ENCODE peak calls at places on chromosomes 6 and 20, in six cellular contexts. G is IMR-90, O is mesenchymal stem cell, Y is H9, B is trophoblast cell, N is H1. J is an unnamed sample.

GRCh38 chr6:41523957-41524633 is 22.1 kb upstream of the FOXP4 start:
- DNase-seq in B (no peak), O (no peak), G (no peak), Y (no peak), N (no peak), J (no peak)

GRCh38 chr6:31829633-31830492 is 2.3 kb downstream of the HSPA1B start:
- DNase-seq in Y (no peak), B (no peak), N (no peak), O (peak; percentile 74), G (peak; percentile 56), J (peak; percentile 33)

GRCh38 chr20:11906626-11907480 is 10.8 kb upstream of the BTBD3 start:
- DNase-seq in B (no peak), Y (no peak), G (no peak), N (no peak), O (no peak), J (no peak)

GRCh38 chr6:25377672-25378071 is 98.5 kb downstream of the CARMIL1 start:
- DNase-seq in G (no peak), Y (no peak), N (no peak), B (no peak), O (no peak), J (no peak)

GRCh38 chr20:62734881-62735280 is 26.2 kb downstream of the NTSR1 start:
- DNase-seq in G (no peak), O (no peak), B (no peak), N (no peak), Y (no peak), J (no peak)

GRCh38 chr20:62494980-62495797 is 19.4 kb upstream of the GATA5 start:
- DNase-seq in N (no peak), B (no peak), G (no peak), Y (no peak), O (no peak), J (no peak)

GRCh38 chr6:70839286-70840266 is 117.3 kb downstream of the B3GAT2 start:
- DNase-seq in O (no peak), B (no peak), G (peak; percentile 26), Y (no peak), N (no peak), J (no peak)

GRCh38 chr6:105326216-105326615 is 76.7 kb downstream of the PREP start:
- DNase-seq in Y (no peak), B (no peak), O (peak; percentile 61), N (no peak), G (peak; percentile 76), J (no peak)

GRCh38 chr6:36633915-36634314 is 39.8 kb downstream of the SRSF3 start:
- DNase-seq in N (no peak), B (no peak), O (peak; percentile 72), Y (no peak), G (peak; percentile 87), J (no peak)

GRCh38 chr6:34730006-34730405 is 27.3 kb upstream of the SNRPC start:
- DNase-seq in B (no peak), N (no peak), O (no peak), G (no peak), Y (no peak), J (no peak)

GRCh38 chr6:51915098-51915497 is 172.3 kb downstream of the PKHD1 start:
- DNase-seq in Y (no peak), G (no peak), B (no peak), O (no peak), N (no peak), J (no peak)

GRCh38 chr6:25034477-25034876 is 98.7 kb upstream of the RIPOR2 start:
- DNase-seq in O (no peak), G (no peak), B (no peak), Y (no peak), N (no peak), J (no peak)

GRCh38 chr6:64817525-64817924 is 889.5 kb downstream of the EYS start:
- DNase-seq in O (no peak), Y (no peak), G (no peak), N (no peak), B (no peak), J (no peak)

GRCh38 chr6:116229287-116229913 is 24.5 kb downstream of the TSPYL4 start:
- DNase-seq in G (peak; percentile 91), N (peak; percentile 98), B (no peak), O (peak; percentile 71), Y (peak; percentile 97), J (peak; percentile 92)

GRCh38 chr20:58627212-58628072 is 23.6 kb upstream of the STX16 start:
- DNase-seq in N (no peak), O (no peak), G (no peak), B (no peak), Y (no peak), J (no peak)

GRCh38 chr20:48329676-48330644 is 497.8 kb downstream of the PREX1 start:
- DNase-seq in Y (peak; percentile 55), O (peak; percentile 16), B (no peak), N (no peak), G (peak; percentile 51), J (no peak)

GRCh38 chr6:126947070-126947469 is 171.4 kb upstream of the RSPO3 start:
- DNase-seq in Y (no peak), G (peak; percentile 2), B (no peak), O (no peak), N (no peak), J (no peak)

GRCh38 chr6:148595550-148595949 is 151.3 kb upstream of the UST start:
- DNase-seq in N (no peak), Y (no peak), G (no peak), B (no peak), O (no peak), J (no peak)

GRCh38 chr6:5302995-5303622 is 41.8 kb downstream of the FARS2 start:
- DNase-seq in G (peak; percentile 5), N (peak; percentile 68), B (peak; percentile 55), O (peak; percentile 30), Y (peak; percentile 81), J (peak; percentile 12)

DNA sequence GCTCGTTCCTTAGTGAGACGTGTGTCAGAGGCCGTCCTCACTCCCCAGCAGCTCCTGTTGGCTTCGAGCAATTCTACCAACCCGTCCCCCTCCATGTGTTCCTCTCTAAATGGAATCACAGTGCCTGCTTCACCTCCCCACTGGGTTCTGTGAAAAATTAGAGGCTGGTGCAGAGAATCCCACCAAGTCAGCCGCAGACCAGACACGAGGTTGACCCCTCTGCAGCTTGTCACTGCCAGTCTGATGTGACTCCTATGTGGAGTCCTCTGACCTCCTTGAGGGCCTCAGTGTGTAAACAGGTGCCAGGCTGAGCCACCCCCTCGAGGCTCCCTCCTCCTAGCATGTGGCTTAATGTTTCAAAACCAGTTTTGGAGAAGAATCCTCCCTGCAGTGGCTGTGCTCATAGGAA is 12.6 kb upstream of the IRF4 start:
- DNase-seq in B (no peak), O (no peak), N (no peak), Y (no peak), G (no peak), J (no peak)
- H3K9me3 ChIP-seq in B (peaks cover 38% of the 10 kb centered on the region), O (no peaks in the 10 kb centered on the region), N (peaks cover 38% of the 10 kb centered on the region), Y (peaks cover 63% of the 10 kb centered on the region), G (peaks cover 17% of the 10 kb centered on the region), J (peaks cover 33% of the 10 kb centered on the region)

DNA sequence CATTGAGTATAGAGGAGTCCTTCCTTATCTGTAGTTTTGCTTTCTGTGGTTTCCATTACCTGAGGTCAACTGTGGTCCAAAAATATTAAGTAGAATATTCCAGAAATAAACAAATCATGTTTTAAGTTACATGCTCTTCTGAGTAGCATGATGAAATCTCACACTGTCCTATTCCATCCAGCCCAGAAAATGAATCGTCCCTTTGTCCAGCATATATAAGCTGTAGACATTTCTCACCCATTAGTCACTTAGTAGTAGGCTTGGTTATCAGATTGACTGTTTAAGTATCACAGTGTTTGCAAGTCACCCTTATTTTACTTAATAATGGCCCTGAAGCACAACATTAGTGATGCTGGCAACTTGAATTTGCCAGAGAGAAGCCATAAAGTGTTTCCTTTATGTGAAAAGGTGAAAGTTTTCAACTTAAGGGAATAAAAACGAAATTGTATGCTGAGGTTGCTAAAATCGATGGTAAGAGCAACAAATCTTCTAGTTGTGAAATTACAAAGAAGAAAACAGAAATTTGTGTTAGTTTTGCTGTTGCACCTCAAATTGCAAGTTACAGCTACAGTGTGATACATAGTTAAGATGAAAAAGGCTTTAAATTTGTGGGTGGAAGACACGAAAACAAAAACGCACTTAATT is 198.6 kb upstream of the SIM1 start:
- DNase-seq in Y (no peak), B (peak; percentile 30), G (peak; percentile 94), N (no peak), O (peak; percentile 88), J (no peak)
- H3K9ac ChIP-seq in Y (no peak overlapping the region), B (no peak overlapping the region), G (no peak overlapping the region), N (no peak overlapping the region), O (peak overlapping the region; percentile 43), J (no peak overlapping the region)

GRCh38 chr6:121885399-121886152 is 450.1 kb downstream of the GJA1 start:
- DNase-seq in N (no peak), Y (no peak), G (peak; percentile 85), O (peak; percentile 75), B (no peak), J (no peak)
- H3K14ac ChIP-seq in N (no peak overlapping the region), Y (no peak overlapping the region), G (no peak overlapping the region), O (no peak overlapping the region), B (no peak overlapping the region), J (no peak overlapping the region)

GRCh38 chr20:15763344-15763743 is 809.9 kb downstream of the KIF16B start:
- DNase-seq in O (no peak), B (no peak), N (no peak), G (peak; percentile 3), Y (no peak), J (no peak)

GRCh38 chr20:15759546-15760216 is 813.6 kb downstream of the KIF16B start:
- DNase-seq in Y (no peak), O (peak; percentile 53), B (no peak), G (no peak), N (no peak), J (no peak)

GRCh38 chr20:15756401-15756800 is 816.8 kb downstream of the KIF16B start:
- DNase-seq in G (no peak), Y (no peak), N (no peak), B (no peak), O (no peak), J (no peak)

GRCh38 chr20:15756001-15756400 is 817.2 kb downstream of the KIF16B start:
- DNase-seq in O (no peak), Y (no peak), N (no peak), G (no peak), B (no peak), J (no peak)

DNA sequence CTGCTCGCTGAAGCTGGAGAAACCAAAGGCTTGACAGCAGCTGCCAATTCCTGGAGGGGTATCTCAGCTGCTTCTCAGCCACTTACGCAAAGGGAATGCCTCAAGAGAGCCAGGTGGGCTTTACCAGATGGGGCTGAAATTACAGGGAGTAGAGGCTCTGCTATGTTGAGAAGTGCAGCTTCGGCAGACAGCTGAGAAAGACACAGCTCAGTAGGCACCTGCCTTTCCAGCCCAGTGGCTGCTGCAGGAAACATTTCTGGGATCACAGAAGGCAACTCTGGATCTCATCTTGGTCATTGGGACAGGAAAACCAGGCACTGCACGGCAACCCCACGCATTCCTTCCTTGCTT is 813.1 kb downstream of the KIF16B start:
- DNase-seq in B (no peak), O (no peak), G (no peak), N (no peak), Y (no peak), J (no peak)
- H3K9me3 ChIP-seq in B (no peaks in the 10 kb centered on the region), O (no peaks in the 10 kb centered on the region), G (no peaks in the 10 kb centered on the region), N (no peaks in the 10 kb centered on the region), Y (no peaks in the 10 kb centered on the region), J (no peaks in the 10 kb centered on the region)

GRCh38 chr20:37789408-37789807 is 95.6 kb downstream of the CTNNBL1 start:
- DNase-seq in G (no peak), N (no peak), O (no peak), Y (no peak), B (no peak), J (no peak)
- H3K9ac ChIP-seq in G (no peak overlapping the region), N (no peak overlapping the region), O (no peak overlapping the region), Y (no peak overlapping the region), B (no peak overlapping the region), J (no peak overlapping the region)